ENCODE peak calls at places on chromosomes 11 and 22, in nine cellular contexts. S is AG10803, I is AG04449, O is fibroblast of pulmonary artery, R is AG09309, C is cardiac muscle cell, E is upper lobe of right lung, T is ovary, P is nephron progenitor cell. D is an unnamed sample.

GRCh38 chr22:19811811-19812771 is 42.6 kb downstream of the GNB1L start:
- DNase-seq in T (peak), C (no peak), S (no peak), I (no peak), R (no peak), E (no peak), O (no peak), P (no peak), D (no peak)

GRCh38 chr22:44179989-44180705 is 578 bp upstream of the PARVG start:
- DNase-seq in T (no peak), P (no peak), O (no peak), S (no peak), E (peak), C (no peak), R (no peak), I (no peak), D (no peak)

GRCh38 chr11:44680982-44681597 is 45.7 kb upstream of the TSPAN18 start:
- DNase-seq in P (no peak), E (no peak), O (peak), R (no peak), T (no peak), S (no peak), I (no peak), C (no peak), D (no peak)

GRCh38 chr11:113725883-113726405 is 19.8 kb upstream of the TMPRSS5 start:
- DNase-seq in E (no peak), S (no peak), P (no peak), R (no peak), T (no peak), I (no peak), C (no peak), O (no peak), D (no peak)

GRCh38 chr22:32336185-32336603 is 21.5 kb upstream of the RFPL3 start:
- DNase-seq in E (peak), R (no peak), S (no peak), T (no peak), P (no peak), C (no peak), O (no peak), I (no peak), D (no peak)

GRCh38 chr22:27911329-27911728 is 7.7 kb downstream of the PITPNB start:
- DNase-seq in T (no peak), S (no peak), C (peak), O (peak), P (no peak), I (no peak), R (no peak), E (no peak), D (no peak)

GRCh38 chr22:27504854-27505253 is 296.7 kb downstream of the MN1 start:
- DNase-seq in O (no peak), C (no peak), R (no peak), S (no peak), E (no peak), T (no peak), P (no peak), I (no peak), D (no peak)

GRCh38 chr11:134554106-134554505 is 142.1 kb upstream of the B3GAT1 start:
- DNase-seq in R (no peak), T (no peak), S (no peak), E (no peak), C (no peak), I (no peak), O (no peak), P (no peak), D (no peak)

GRCh38 chr11:12539570-12539969 is 134.7 kb upstream of the TEAD1 start:
- DNase-seq in T (no peak), E (no peak), C (no peak), O (peak), P (no peak), R (peak), I (peak), S (peak), D (peak)

GRCh38 chr22:25704701-25705100 is 37.3 kb upstream of the MYO18B start:
- DNase-seq in E (no peak), T (no peak), S (no peak), R (no peak), C (no peak), P (no peak), O (no peak), I (no peak), D (no peak)

GRCh38 chr11:27215471-27216267 is 147.3 kb downstream of the CCDC34 start:
- DNase-seq in O (peak), P (no peak), E (peak), T (peak), S (no peak), C (no peak), R (no peak), I (no peak), D (no peak)

GRCh38 chr22:30753701-30754100 is 59.0 kb downstream of the OSBP2 start:
- DNase-seq in O (no peak), S (peak), C (no peak), P (no peak), R (no peak), E (no peak), T (no peak), I (no peak), D (no peak)

GRCh38 chr11:120211522-120212258 is 858 bp downstream of the OAF start:
- DNase-seq in I (no peak), R (no peak), E (no peak), S (no peak), C (no peak), O (no peak), P (no peak), T (no peak), D (no peak)

GRCh38 chr22:22197993-22198402 is 46.6 kb upstream of the VPREB1 start:
- DNase-seq in I (no peak), S (no peak), O (no peak), R (no peak), E (no peak), P (no peak), T (no peak), C (no peak), D (no peak)

GRCh38 chr11:67118059-67118766 is 850 bp upstream of the KDM2A start:
- DNase-seq in C (no peak), R (no peak), I (no peak), S (peak), E (peak), O (no peak), P (peak), T (peak), D (peak)

GRCh38 chr11:19817265-19817851 is 104.7 kb downstream of the NAV2 start:
- DNase-seq in P (no peak), O (no peak), C (no peak), T (no peak), R (no peak), E (no peak), S (no peak), I (no peak), D (no peak)

GRCh38 chr22:35752172-35752832 is 34.6 kb downstream of the APOL5 start:
- DNase-seq in S (no peak), O (no peak), E (no peak), I (no peak), T (no peak), P (no peak), C (no peak), R (no peak), D (peak)

GRCh38 chr11:72760543-72761400 is 8.6 kb upstream of the ARAP1 start:
- DNase-seq in R (no peak), I (no peak), C (no peak), S (peak), P (no peak), E (no peak), O (peak), T (no peak), D (peak)

GRCh38 chr22:44365196-44365802 is 52.5 kb upstream of the SHISAL1 start:
- DNase-seq in R (no peak), S (no peak), T (no peak), C (no peak), E (peak), P (no peak), I (no peak), O (no peak), D (no peak)

GRCh38 chr11:126118806-126119205 is 56.1 kb upstream of the CDON start:
- DNase-seq in T (no peak), P (no peak), R (no peak), E (no peak), O (no peak), I (no peak), S (no peak), C (no peak), D (no peak)

GRCh38 chr11:44804449-44805151 is 77.8 kb downstream of the TSPAN18 start:
- DNase-seq in R (no peak), O (no peak), I (no peak), P (no peak), S (peak), C (no peak), E (peak), T (no peak), D (no peak)

GRCh38 chr11:113549611-113550061 is 74.4 kb upstream of the DRD2 start:
- DNase-seq in R (no peak), T (no peak), C (no peak), S (peak), O (no peak), P (no peak), I (no peak), E (peak), D (no peak)

DNA sequence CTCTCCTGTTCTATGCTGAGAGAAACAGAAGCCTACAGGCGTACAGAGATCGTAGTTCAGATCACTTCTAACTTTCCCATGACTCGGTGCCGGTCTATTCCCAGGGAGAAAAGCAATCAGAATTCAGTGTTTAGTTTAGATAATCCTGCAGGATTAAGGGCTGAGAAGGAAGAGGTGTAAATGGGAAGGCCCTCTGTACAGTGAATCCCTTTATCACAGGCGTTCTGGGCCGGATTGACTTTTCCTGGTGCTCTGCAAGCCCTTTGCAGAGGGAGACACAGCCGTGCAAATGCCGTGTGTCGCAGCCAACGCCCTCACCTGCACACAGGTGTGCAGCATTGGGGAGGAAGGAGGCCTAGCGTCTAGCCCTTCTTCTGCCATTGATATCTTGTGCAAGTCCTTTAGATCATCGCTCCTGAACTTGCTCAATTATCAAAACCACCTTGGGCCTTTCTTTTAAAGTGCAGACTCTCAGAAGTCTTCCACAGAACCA is 90.6 kb downstream of the DSCAML1 start:
- DNase-seq in E (peak), C (no peak), S (no peak), P (no peak), O (no peak), I (no peak), R (no peak), T (no peak), D (no peak)
- TF ChIP-seq CTCF in E (no peak), C (no peak), S (no peak), P (no peak), O (no peak), I (no peak), R (no peak), T (no peak), D (no peak)

DNA sequence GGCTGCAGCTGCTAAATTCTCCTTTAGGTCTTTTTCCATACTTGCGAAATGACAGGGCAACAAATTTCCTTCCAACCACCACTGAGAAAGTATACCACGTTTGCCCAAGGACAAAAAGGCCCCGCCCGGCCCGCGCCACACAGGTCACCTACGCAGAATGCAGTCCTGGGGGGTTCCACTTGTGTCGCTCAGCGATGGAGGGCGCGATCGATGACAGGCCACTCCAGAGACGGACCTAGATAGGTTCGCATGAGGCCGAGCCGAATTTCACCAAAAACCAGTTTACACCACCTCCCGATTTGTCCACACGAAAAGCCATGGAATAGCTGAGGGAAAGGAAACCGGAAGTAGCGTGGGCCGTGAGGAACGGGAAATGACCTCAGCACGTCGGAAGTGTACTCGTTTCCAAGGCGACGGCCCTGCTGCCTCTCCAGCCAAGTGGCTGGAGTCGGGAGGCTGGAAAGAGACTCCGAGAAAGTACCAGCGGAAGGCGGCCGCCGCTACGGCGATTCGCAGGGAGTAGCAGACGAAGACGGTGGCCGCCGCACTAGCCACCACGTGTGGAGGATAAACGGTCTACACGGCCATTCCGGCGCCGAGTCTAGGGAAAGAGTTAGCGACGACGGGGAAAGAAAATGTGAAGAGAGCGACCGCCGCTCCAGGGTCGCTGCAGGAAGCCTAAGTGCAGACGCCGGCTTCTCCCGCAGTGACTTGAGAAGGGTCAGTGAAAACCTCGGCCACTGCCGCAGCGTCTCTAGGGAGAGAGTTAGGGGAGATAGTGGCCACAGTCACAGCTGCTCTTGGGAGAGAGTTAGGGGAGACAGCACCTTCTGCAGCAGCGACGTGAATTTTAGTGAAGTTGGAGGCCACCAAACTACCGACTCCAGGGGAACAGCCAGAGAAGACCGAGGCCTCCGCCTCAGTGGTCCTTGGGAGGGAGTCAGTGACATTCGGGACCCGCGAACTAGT is at the start of gene ANKRD42:
- DNase-seq in C (peak), S (peak), T (peak), E (peak), O (peak), P (peak), R (peak), I (peak), D (peak)
- TF ChIP-seq CTCF in C (no peak), S (no peak), T (no peak), E (no peak), O (no peak), P (no peak), R (no peak), I (no peak), D (no peak)

GRCh38 chr22:39306456-39307361 is 12.7 kb downstream of the RPL3 start:
- DNase-seq in O (no peak), P (peak), I (no peak), S (no peak), T (no peak), C (peak), R (no peak), E (no peak), D (no peak)

GRCh38 chr22:39311592-39312400 is 7.6 kb downstream of the RPL3 start:
- DNase-seq in E (no peak), S (no peak), P (no peak), R (no peak), C (no peak), O (no peak), I (no peak), T (no peak), D (no peak)

GRCh38 chr22:39309881-39310714 is 9.3 kb downstream of the RPL3 start:
- DNase-seq in T (no peak), I (no peak), S (peak), R (no peak), P (no peak), C (no peak), O (peak), E (no peak), D (peak)

GRCh38 chr22:39308614-39309363 is 10.6 kb downstream of the RPL3 start:
- DNase-seq in S (peak), T (peak), P (no peak), R (peak), I (peak), E (no peak), O (peak), C (no peak), D (peak)

DNA sequence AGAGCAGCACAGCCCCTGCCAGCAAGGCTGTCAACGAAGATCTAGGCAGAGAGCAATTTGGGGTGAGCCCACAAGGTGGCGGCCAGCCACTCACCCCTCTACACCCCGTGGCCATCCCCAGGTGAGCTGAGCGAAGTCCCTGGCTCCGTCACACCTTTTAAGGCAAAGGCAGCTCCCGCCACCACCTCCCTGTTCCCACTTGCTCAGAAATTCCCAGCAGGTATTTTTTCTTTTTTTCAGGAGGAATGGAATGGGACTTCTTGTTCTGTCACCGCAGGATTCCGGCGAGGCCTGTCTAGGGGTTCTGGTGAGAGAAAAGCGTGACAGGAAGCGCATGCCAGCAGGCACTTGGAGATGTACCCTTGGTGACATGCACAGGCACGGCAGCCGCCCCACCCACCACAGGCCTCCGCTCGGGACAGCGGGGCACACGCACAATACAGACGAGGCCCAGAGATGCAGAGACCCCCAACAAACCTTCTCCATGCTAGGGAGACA is 10.0 kb downstream of the RPL3 start:
- DNase-seq in I (no peak), T (peak), C (no peak), S (peak), P (no peak), E (no peak), O (no peak), R (no peak), D (no peak)
- TF ChIP-seq CTCF in I (peak), T (no peak), C (peak), S (peak), P (no peak), E (no peak), O (peak), R (peak), D (peak)

DNA sequence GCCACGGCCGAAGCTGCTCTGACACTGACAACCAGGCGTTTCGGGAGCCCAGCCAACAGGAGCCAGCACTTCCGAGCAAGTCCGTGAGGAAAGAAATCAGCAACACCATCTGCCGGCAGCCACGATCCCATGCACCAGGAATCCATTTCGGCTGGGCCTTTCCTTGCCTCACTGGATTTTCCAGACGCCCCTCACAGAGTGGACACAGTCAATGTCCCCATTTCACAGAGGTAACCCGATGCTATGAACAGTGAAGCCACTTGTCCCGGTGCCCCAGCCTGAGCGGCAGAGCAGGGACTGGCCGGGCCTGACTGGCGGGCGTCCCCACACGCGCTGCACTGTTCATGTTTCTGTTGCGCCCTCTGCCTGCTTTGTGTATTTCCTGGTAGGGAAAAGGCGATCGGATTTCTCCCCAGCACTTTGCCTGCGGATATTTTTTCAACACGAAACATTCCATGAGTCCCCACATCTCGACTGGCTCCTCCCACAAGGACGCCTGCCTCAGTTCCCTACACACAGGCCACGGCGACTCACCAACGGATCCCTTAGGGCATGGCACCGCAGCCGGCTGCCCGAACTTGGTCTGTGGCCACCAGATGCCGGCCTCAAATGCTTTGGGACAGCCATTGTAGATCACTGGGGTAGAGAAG is 55.3 kb downstream of the TRMU start:
- DNase-seq in T (peak), O (peak), C (no peak), E (no peak), R (peak), I (no peak), S (peak), P (no peak), D (peak)
- TF ChIP-seq CTCF in T (peak), O (peak), C (peak), E (peak), R (peak), I (peak), S (peak), P (no peak), D (peak)

GRCh38 chr11:58898106-58898505 is 41.2 kb upstream of the GLYATL1 start:
- DNase-seq in S (peak), O (no peak), C (no peak), R (no peak), E (no peak), I (no peak), P (no peak), T (no peak), D (peak)

GRCh38 chr11:58905141-58905715 is 34.1 kb upstream of the GLYATL1 start:
- DNase-seq in I (no peak), E (no peak), C (peak), T (no peak), O (peak), S (peak), P (peak), R (no peak), D (peak)

GRCh38 chr11:58902881-58903280 is 36.4 kb upstream of the GLYATL1 start:
- DNase-seq in E (no peak), T (no peak), O (no peak), I (no peak), C (no peak), S (no peak), R (no peak), P (no peak), D (no peak)

GRCh38 chr11:58905716-58906547 is 33.4 kb upstream of the GLYATL1 start:
- DNase-seq in E (no peak), O (peak), S (peak), T (no peak), I (peak), R (peak), C (peak), P (peak), D (peak)

GRCh38 chr11:58900479-58901420 is 38.5 kb upstream of the GLYATL1 start:
- DNase-seq in S (peak), C (peak), T (no peak), R (peak), O (peak), P (peak), E (peak), I (no peak), D (peak)
- TF ChIP-seq CTCF in S (peak), C (peak), T (no peak), R (peak), O (peak), P (peak), E (peak), I (peak), D (peak)

GRCh38 chr11:1549355-1550330 is 22.4 kb downstream of the DUSP8 start:
- DNase-seq in T (no peak), C (no peak), I (no peak), R (no peak), S (no peak), O (no peak), P (no peak), E (no peak), D (no peak)
- TF ChIP-seq CTCF in T (no peak), C (no peak), I (no peak), R (no peak), S (no peak), O (no peak), P (no peak), E (no peak), D (no peak)

D was measured in choroid plexus epithelial cell.